ENCODE peak calls at places on chromosomes 6 and 20, in six cellular contexts. G is activated naive CD4-positive, alpha-beta T cell; K is T-helper 2 cell; T is neural progenitor cell; H is GM12891; L is left colon. P is an unnamed sample.

GRCh38 chr20:699811-700338 is 24.3 kb upstream of the SCRT2 start:
- DNase-seq in H (no peak), G (no peak), K (no peak), L (no peak), T (peak; percentile 55), P (no peak)

GRCh38 chr6:84453499-84453898 is 226.1 kb upstream of the CEP162 start:
- DNase-seq in T (no peak), K (no peak), H (no peak), L (no peak), G (no peak), P (no peak)

GRCh38 chr6:52049252-52050050 is 38.0 kb downstream of the PKHD1 start:
- DNase-seq in L (no peak), H (no peak), G (no peak), T (peak; percentile 70), K (no peak), P (no peak)

GRCh38 chr6:3229566-3230274 is 2.3 kb upstream of the TUBB2B start:
- DNase-seq in K (no peak), L (no peak), H (no peak), G (no peak), T (peak; percentile 75), P (no peak)

GRCh38 chr20:33852971-33853813 is 42.0 kb downstream of the CHMP4B start:
- DNase-seq in K (no peak), H (no peak), L (no peak), G (no peak), T (no peak), P (no peak)

GRCh38 chr6:139252018-139252390 is 39.8 kb downstream of the TXLNB start:
- DNase-seq in H (no peak), L (no peak), G (no peak), K (no peak), T (no peak), P (no peak)

GRCh38 chr6:159693894-159694545 is 979 bp upstream of the SOD2 start:
- DNase-seq in T (no peak), L (peak; percentile 70), G (no peak), H (no peak), K (no peak), P (no peak)

GRCh38 chr6:169789944-169790927 is 38.8 kb downstream of the ERMARD start:
- DNase-seq in G (peak; percentile 52), K (peak; percentile 40), L (peak; percentile 67), H (peak; percentile 80), T (peak; percentile 89), P (peak; percentile 70)

GRCh38 chr6:5341845-5342244 is 80.5 kb downstream of the FARS2 start:
- DNase-seq in H (no peak), G (no peak), T (no peak), L (no peak), K (no peak), P (no peak)

GRCh38 chr6:36317623-36318022 is 19.1 kb downstream of the BNIP5 start:
- DNase-seq in G (no peak), K (no peak), H (no peak), L (no peak), T (no peak), P (no peak)

GRCh38 chr20:50788045-50788867 is 6.6 kb upstream of the BCAS4 start:
- DNase-seq in K (no peak), G (no peak), L (no peak), T (no peak), H (no peak), P (no peak)

GRCh38 chr20:35307666-35308653 is 15.7 kb upstream of the FAM83C start:
- DNase-seq in L (no peak), G (no peak), T (no peak), H (no peak), K (no peak), P (no peak)

GRCh38 chr6:131654326-131654725 is 17.2 kb downstream of the ENPP3 start:
- DNase-seq in G (no peak), K (no peak), L (no peak), H (no peak), T (no peak), P (no peak)

GRCh38 chr6:117728626-117729025 is 53.4 kb downstream of the NUS1 start:
- DNase-seq in K (no peak), G (no peak), L (no peak), T (no peak), H (no peak), P (no peak)

GRCh38 chr20:38298768-38299288 is 5.1 kb upstream of the BPI start:
- DNase-seq in H (no peak), K (no peak), T (no peak), G (no peak), L (peak; percentile 70), P (no peak)

GRCh38 chr20:58308680-58309527 is 611 bp upstream of the RAB22A start:
- DNase-seq in G (peak; percentile 54), H (peak; percentile 66), L (peak; percentile 66), K (peak; percentile 46), T (peak; percentile 76), P (peak; percentile 50)

GRCh38 chr6:37137201-37137880 is 32.6 kb upstream of the PIM1 start:
- DNase-seq in H (no peak), G (no peak), T (peak; percentile 93), L (peak; percentile 55), K (no peak), P (no peak)

GRCh38 chr20:32017711-32018251 is 7.5 kb downstream of the CCM2L start:
- DNase-seq in L (peak; percentile 57), K (peak; percentile 29), T (peak; percentile 93), H (peak; percentile 53), G (no peak), P (no peak)

GRCh38 chr6:5497896-5498578 is 236.7 kb downstream of the FARS2 start:
- DNase-seq in T (no peak), L (no peak), G (no peak), K (no peak), H (no peak), P (no peak)

P was measured in GM18507.